ENCODE peak calls at places on chromosome 21, in nine cellular contexts. One of them, this sample, is unnamed.
A peak's percentile ranks its signal among the peaks of the same experiment; 100 is the strongest.

GRCh38 chr21:24938592-24938991 is 668.7 kb downstream of the MRPL39 start:
- ATAC-seq in Panc1: no peak
- ATAC-seq in activated T-cell treated with anti-CD3 and anti-CD28 coated beads, Interleukin-2, amount 50 U/mL, for 72 hours: no peak
- ATAC-seq in gastroesophageal sphincter: no peak
- ATAC-seq in aorta: no peak
- ATAC-seq in pancreas: no peak
- ATAC-seq in A549: no peak
- ATAC-seq in heart left ventricle: no peak
- ATAC-seq in T-cell: no peak
- ATAC-seq in this sample: peak; percentile 70

GRCh38 chr21:35225573-35225972 is 176.5 kb upstream of the RUNX1 start:
- ATAC-seq in Panc1: no peak
- ATAC-seq in activated T-cell treated with anti-CD3 and anti-CD28 coated beads, Interleukin-2, amount 50 U/mL, for 72 hours: no peak
- ATAC-seq in gastroesophageal sphincter: no peak
- ATAC-seq in aorta: no peak
- ATAC-seq in pancreas: no peak
- ATAC-seq in A549: no peak
- ATAC-seq in heart left ventricle: no peak
- ATAC-seq in T-cell: no peak
- ATAC-seq in this sample: no peak

GRCh38 chr21:16437586-16437985 is 707.8 kb downstream of the USP25 start:
- ATAC-seq in Panc1: no peak
- ATAC-seq in activated T-cell treated with anti-CD3 and anti-CD28 coated beads, Interleukin-2, amount 50 U/mL, for 72 hours: no peak
- ATAC-seq in gastroesophageal sphincter: no peak
- ATAC-seq in aorta: no peak
- ATAC-seq in pancreas: no peak
- ATAC-seq in A549: no peak
- ATAC-seq in heart left ventricle: no peak
- ATAC-seq in T-cell: no peak
- ATAC-seq in this sample: no peak

GRCh38 chr21:26826801-26827200 is 18.4 kb downstream of the ADAMTS1 start:
- ATAC-seq in Panc1: no peak
- ATAC-seq in activated T-cell treated with anti-CD3 and anti-CD28 coated beads, Interleukin-2, amount 50 U/mL, for 72 hours: no peak
- ATAC-seq in gastroesophageal sphincter: no peak
- ATAC-seq in aorta: no peak
- ATAC-seq in pancreas: no peak
- ATAC-seq in A549: no peak
- ATAC-seq in heart left ventricle: no peak
- ATAC-seq in T-cell: no peak
- ATAC-seq in this sample: no peak

GRCh38 chr21:34911360-34911759 is 137.7 kb downstream of the RUNX1 start:
- ATAC-seq in Panc1: no peak
- ATAC-seq in activated T-cell treated with anti-CD3 and anti-CD28 coated beads, Interleukin-2, amount 50 U/mL, for 72 hours: no peak
- ATAC-seq in gastroesophageal sphincter: no peak
- ATAC-seq in aorta: peak; percentile 37
- ATAC-seq in pancreas: no peak
- ATAC-seq in A549: no peak
- ATAC-seq in heart left ventricle: peak; percentile 83
- ATAC-seq in T-cell: no peak
- ATAC-seq in this sample: no peak

GRCh38 chr21:24955275-24955961 is 651.9 kb downstream of the MRPL39 start:
- ATAC-seq in Panc1: no peak
- ATAC-seq in activated T-cell treated with anti-CD3 and anti-CD28 coated beads, Interleukin-2, amount 50 U/mL, for 72 hours: no peak
- ATAC-seq in gastroesophageal sphincter: no peak
- ATAC-seq in aorta: no peak
- ATAC-seq in pancreas: no peak
- ATAC-seq in A549: no peak
- ATAC-seq in heart left ventricle: no peak
- ATAC-seq in T-cell: no peak
- ATAC-seq in this sample: peak; percentile 28

GRCh38 chr21:41241341-41241740 is 73.4 kb downstream of the BACE2 start:
- ATAC-seq in Panc1: no peak
- ATAC-seq in activated T-cell treated with anti-CD3 and anti-CD28 coated beads, Interleukin-2, amount 50 U/mL, for 72 hours: no peak
- ATAC-seq in gastroesophageal sphincter: no peak
- ATAC-seq in aorta: no peak
- ATAC-seq in pancreas: peak; percentile 21
- ATAC-seq in A549: no peak
- ATAC-seq in heart left ventricle: no peak
- ATAC-seq in T-cell: no peak
- ATAC-seq in this sample: no peak

GRCh38 chr21:36117276-36117675 is 17.6 kb upstream of the CBR3 start:
- ATAC-seq in Panc1: no peak
- ATAC-seq in activated T-cell treated with anti-CD3 and anti-CD28 coated beads, Interleukin-2, amount 50 U/mL, for 72 hours: no peak
- ATAC-seq in gastroesophageal sphincter: no peak
- ATAC-seq in aorta: no peak
- ATAC-seq in pancreas: no peak
- ATAC-seq in A549: no peak
- ATAC-seq in heart left ventricle: no peak
- ATAC-seq in T-cell: no peak
- ATAC-seq in this sample: peak; percentile 40

GRCh38 chr21:27362249-27362648 is 395.4 kb upstream of the ADAMTS5 start:
- ATAC-seq in Panc1: no peak
- ATAC-seq in activated T-cell treated with anti-CD3 and anti-CD28 coated beads, Interleukin-2, amount 50 U/mL, for 72 hours: no peak
- ATAC-seq in gastroesophageal sphincter: no peak
- ATAC-seq in aorta: no peak
- ATAC-seq in pancreas: no peak
- ATAC-seq in A549: no peak
- ATAC-seq in heart left ventricle: no peak
- ATAC-seq in T-cell: no peak
- ATAC-seq in this sample: no peak

GRCh38 chr21:45590246-45590725 is 48.0 kb upstream of the SLC19A1 start:
- ATAC-seq in Panc1: no peak
- ATAC-seq in activated T-cell treated with anti-CD3 and anti-CD28 coated beads, Interleukin-2, amount 50 U/mL, for 72 hours: peak; percentile 69
- ATAC-seq in gastroesophageal sphincter: peak; percentile 73
- ATAC-seq in aorta: peak; percentile 77
- ATAC-seq in pancreas: peak; percentile 90
- ATAC-seq in A549: peak; percentile 88
- ATAC-seq in heart left ventricle: peak; percentile 93
- ATAC-seq in T-cell: peak; percentile 78
- ATAC-seq in this sample: peak; percentile 62

GRCh38 chr21:35705237-35705887 is 355.0 kb downstream of the SETD4 start:
- ATAC-seq in Panc1: no peak
- ATAC-seq in activated T-cell treated with anti-CD3 and anti-CD28 coated beads, Interleukin-2, amount 50 U/mL, for 72 hours: no peak
- ATAC-seq in gastroesophageal sphincter: no peak
- ATAC-seq in aorta: no peak
- ATAC-seq in pancreas: peak; percentile 96
- ATAC-seq in A549: no peak
- ATAC-seq in heart left ventricle: no peak
- ATAC-seq in T-cell: no peak
- ATAC-seq in this sample: no peak

GRCh38 chr21:30831194-30831765 is 1.7 kb upstream of the KRTAP7-1 start:
- ATAC-seq in Panc1: no peak
- ATAC-seq in activated T-cell treated with anti-CD3 and anti-CD28 coated beads, Interleukin-2, amount 50 U/mL, for 72 hours: no peak
- ATAC-seq in gastroesophageal sphincter: no peak
- ATAC-seq in aorta: no peak
- ATAC-seq in pancreas: no peak
- ATAC-seq in A549: no peak
- ATAC-seq in heart left ventricle: no peak
- ATAC-seq in T-cell: no peak
- ATAC-seq in this sample: no peak

GRCh38 chr21:25980710-25981109 is 189.9 kb downstream of the APP start:
- ATAC-seq in Panc1: no peak
- ATAC-seq in activated T-cell treated with anti-CD3 and anti-CD28 coated beads, Interleukin-2, amount 50 U/mL, for 72 hours: no peak
- ATAC-seq in gastroesophageal sphincter: no peak
- ATAC-seq in aorta: no peak
- ATAC-seq in pancreas: no peak
- ATAC-seq in A549: no peak
- ATAC-seq in heart left ventricle: no peak
- ATAC-seq in T-cell: no peak
- ATAC-seq in this sample: peak; percentile 71

GRCh38 chr21:27269646-27270045 is 302.8 kb upstream of the ADAMTS5 start:
- ATAC-seq in Panc1: no peak
- ATAC-seq in activated T-cell treated with anti-CD3 and anti-CD28 coated beads, Interleukin-2, amount 50 U/mL, for 72 hours: no peak
- ATAC-seq in gastroesophageal sphincter: peak; percentile 85
- ATAC-seq in aorta: no peak
- ATAC-seq in pancreas: peak; percentile 37
- ATAC-seq in A549: no peak
- ATAC-seq in heart left ventricle: peak; percentile 71
- ATAC-seq in T-cell: no peak
- ATAC-seq in this sample: no peak

GRCh38 chr21:34031835-34032370 is 41.5 kb upstream of the MRPS6 start:
- ATAC-seq in Panc1: no peak
- ATAC-seq in activated T-cell treated with anti-CD3 and anti-CD28 coated beads, Interleukin-2, amount 50 U/mL, for 72 hours: peak; percentile 65
- ATAC-seq in gastroesophageal sphincter: no peak
- ATAC-seq in aorta: no peak
- ATAC-seq in pancreas: no peak
- ATAC-seq in A549: no peak
- ATAC-seq in heart left ventricle: no peak
- ATAC-seq in T-cell: no peak
- ATAC-seq in this sample: peak; percentile 46

GRCh38 chr21:31395268-31395667 is 51.2 kb upstream of the TIAM1 start:
- ATAC-seq in Panc1: no peak
- ATAC-seq in activated T-cell treated with anti-CD3 and anti-CD28 coated beads, Interleukin-2, amount 50 U/mL, for 72 hours: no peak
- ATAC-seq in gastroesophageal sphincter: no peak
- ATAC-seq in aorta: no peak
- ATAC-seq in pancreas: no peak
- ATAC-seq in A549: no peak
- ATAC-seq in heart left ventricle: no peak
- ATAC-seq in T-cell: no peak
- ATAC-seq in this sample: no peak

GRCh38 chr21:35043549-35043948 is 5.6 kb downstream of the RUNX1 start:
- ATAC-seq in Panc1: no peak
- ATAC-seq in activated T-cell treated with anti-CD3 and anti-CD28 coated beads, Interleukin-2, amount 50 U/mL, for 72 hours: no peak
- ATAC-seq in gastroesophageal sphincter: no peak
- ATAC-seq in aorta: no peak
- ATAC-seq in pancreas: no peak
- ATAC-seq in A549: no peak
- ATAC-seq in heart left ventricle: no peak
- ATAC-seq in T-cell: no peak
- ATAC-seq in this sample: no peak

GRCh38 chr21:30408782-30409494 is 13.1 kb downstream of the KRTAP13-1 start:
- ATAC-seq in Panc1: no peak
- ATAC-seq in activated T-cell treated with anti-CD3 and anti-CD28 coated beads, Interleukin-2, amount 50 U/mL, for 72 hours: peak; percentile 37
- ATAC-seq in gastroesophageal sphincter: no peak
- ATAC-seq in aorta: no peak
- ATAC-seq in pancreas: peak; percentile 100
- ATAC-seq in A549: peak; percentile 80
- ATAC-seq in heart left ventricle: peak; percentile 96
- ATAC-seq in T-cell: no peak
- ATAC-seq in this sample: peak; percentile 62

GRCh38 chr21:37704751-37705150 is 211.5 kb downstream of the KCNJ6 start:
- ATAC-seq in Panc1: no peak
- ATAC-seq in activated T-cell treated with anti-CD3 and anti-CD28 coated beads, Interleukin-2, amount 50 U/mL, for 72 hours: no peak
- ATAC-seq in gastroesophageal sphincter: no peak
- ATAC-seq in aorta: no peak
- ATAC-seq in pancreas: no peak
- ATAC-seq in A549: no peak
- ATAC-seq in heart left ventricle: no peak
- ATAC-seq in T-cell: no peak
- ATAC-seq in this sample: no peak

GRCh38 chr21:42319851-42320602 is 4.8 kb upstream of the TFF3 start:
- ATAC-seq in Panc1: no peak
- ATAC-seq in activated T-cell treated with anti-CD3 and anti-CD28 coated beads, Interleukin-2, amount 50 U/mL, for 72 hours: no peak
- ATAC-seq in gastroesophageal sphincter: no peak
- ATAC-seq in aorta: peak; percentile 14
- ATAC-seq in pancreas: peak; percentile 71
- ATAC-seq in A549: no peak
- ATAC-seq in heart left ventricle: peak; percentile 32
- ATAC-seq in T-cell: no peak
- ATAC-seq in this sample: peak; percentile 59

GRCh38 chr21:37971390-37971789 is 55.1 kb upstream of the KCNJ6 start:
- ATAC-seq in Panc1: no peak
- ATAC-seq in activated T-cell treated with anti-CD3 and anti-CD28 coated beads, Interleukin-2, amount 50 U/mL, for 72 hours: no peak
- ATAC-seq in gastroesophageal sphincter: no peak
- ATAC-seq in aorta: no peak
- ATAC-seq in pancreas: no peak
- ATAC-seq in A549: no peak
- ATAC-seq in heart left ventricle: no peak
- ATAC-seq in T-cell: no peak
- ATAC-seq in this sample: no peak

GRCh38 chr21:34243562-34243961 is 120.2 kb upstream of the KCNE2 start:
- ATAC-seq in Panc1: no peak
- ATAC-seq in activated T-cell treated with anti-CD3 and anti-CD28 coated beads, Interleukin-2, amount 50 U/mL, for 72 hours: no peak
- ATAC-seq in gastroesophageal sphincter: no peak
- ATAC-seq in aorta: no peak
- ATAC-seq in pancreas: peak; percentile 53
- ATAC-seq in A549: peak; percentile 54
- ATAC-seq in heart left ventricle: no peak
- ATAC-seq in T-cell: no peak
- ATAC-seq in this sample: no peak

GRCh38 chr21:31886896-31887595 is 14.2 kb downstream of the HUNK start:
- ATAC-seq in Panc1: no peak
- ATAC-seq in activated T-cell treated with anti-CD3 and anti-CD28 coated beads, Interleukin-2, amount 50 U/mL, for 72 hours: no peak
- ATAC-seq in gastroesophageal sphincter: peak; percentile 19
- ATAC-seq in aorta: peak; percentile 69
- ATAC-seq in pancreas: no peak
- ATAC-seq in A549: no peak
- ATAC-seq in heart left ventricle: no peak
- ATAC-seq in T-cell: no peak
- ATAC-seq in this sample: peak; percentile 44

GRCh38 chr21:36504067-36505058 is 24.4 kb upstream of the CLDN14 start:
- ATAC-seq in Panc1: no peak
- ATAC-seq in activated T-cell treated with anti-CD3 and anti-CD28 coated beads, Interleukin-2, amount 50 U/mL, for 72 hours: no peak
- ATAC-seq in gastroesophageal sphincter: no peak
- ATAC-seq in aorta: peak; percentile 69
- ATAC-seq in pancreas: peak; percentile 46
- ATAC-seq in A549: no peak
- ATAC-seq in heart left ventricle: no peak
- ATAC-seq in T-cell: no peak
- ATAC-seq in this sample: no peak

GRCh38 chr21:18041012-18041411 is 203.6 kb upstream of the CHODL start:
- ATAC-seq in Panc1: no peak
- ATAC-seq in activated T-cell treated with anti-CD3 and anti-CD28 coated beads, Interleukin-2, amount 50 U/mL, for 72 hours: no peak
- ATAC-seq in gastroesophageal sphincter: no peak
- ATAC-seq in aorta: peak; percentile 66
- ATAC-seq in pancreas: no peak
- ATAC-seq in A549: no peak
- ATAC-seq in heart left ventricle: no peak
- ATAC-seq in T-cell: no peak
- ATAC-seq in this sample: peak; percentile 46

GRCh38 chr21:38668501-38668900 is 137.2 kb upstream of the ETS2 start:
- ATAC-seq in Panc1: no peak
- ATAC-seq in activated T-cell treated with anti-CD3 and anti-CD28 coated beads, Interleukin-2, amount 50 U/mL, for 72 hours: no peak
- ATAC-seq in gastroesophageal sphincter: no peak
- ATAC-seq in aorta: no peak
- ATAC-seq in pancreas: no peak
- ATAC-seq in A549: no peak
- ATAC-seq in heart left ventricle: no peak
- ATAC-seq in T-cell: no peak
- ATAC-seq in this sample: no peak

GRCh38 chr21:32241434-32241785 is 37.4 kb downstream of the MIS18A start:
- ATAC-seq in Panc1: no peak
- ATAC-seq in activated T-cell treated with anti-CD3 and anti-CD28 coated beads, Interleukin-2, amount 50 U/mL, for 72 hours: no peak
- ATAC-seq in gastroesophageal sphincter: peak; percentile 43
- ATAC-seq in aorta: no peak
- ATAC-seq in pancreas: no peak
- ATAC-seq in A549: no peak
- ATAC-seq in heart left ventricle: no peak
- ATAC-seq in T-cell: no peak
- ATAC-seq in this sample: no peak

This sample was measured in esophagus mucosa.